ENCODE peak calls at places on chromosomes 2 and 18, in seven cellular contexts. Y is AG04450; D is astrocyte; V is AML-193; I is NCI-H1694; H is lower leg skin; Z is activated CD8-positive, alpha-beta T cell treated with anti-CD3 and anti-CD28 coated beads for 36 hours. B is an unnamed sample.

GRCh38 chr2:26246818-26247217 is 2.1 kb downstream of the HADHB start:
- DNase-seq in Z (peak), D (peak), Y (peak), V (peak), I (no peak), H (no peak), B (no peak)

GRCh38 chr18:57146956-57147636 is at the start of gene BOD1L2:
- DNase-seq in D (no peak), I (no peak), Z (no peak), Y (no peak), V (no peak), H (no peak), B (no peak)

GRCh38 chr2:67085146-67085545 is 312.0 kb upstream of the ETAA1 start:
- DNase-seq in V (no peak), D (no peak), I (no peak), Y (no peak), H (no peak), Z (no peak), B (no peak)

GRCh38 chr18:45197526-45197970 is 417.7 kb upstream of the SLC14A2 start:
- DNase-seq in H (no peak), Y (peak), Z (peak), V (no peak), I (no peak), D (peak), B (no peak)

GRCh38 chr2:237723613-237724012 is 75.0 kb upstream of the RBM44 start:
- DNase-seq in Y (no peak), I (peak), V (no peak), H (no peak), D (peak), Z (peak), B (no peak)

GRCh38 chr18:53909668-53910067 is 314.8 kb downstream of the MBD2 start:
- DNase-seq in Y (no peak), V (peak), D (no peak), I (no peak), H (no peak), Z (peak), B (no peak)

GRCh38 chr2:187169108-187169713 is 278.8 kb downstream of the CALCRL start:
- DNase-seq in I (no peak), H (no peak), D (no peak), Y (no peak), Z (no peak), V (peak), B (no peak)

GRCh38 chr2:20930928-20931327 is 108.0 kb upstream of the LDAH start:
- DNase-seq in D (peak), I (no peak), H (no peak), Y (no peak), V (no peak), Z (no peak), B (no peak)

GRCh38 chr2:160210599-160211138 is 10.6 kb upstream of the ITGB6 start:
- DNase-seq in D (no peak), Y (no peak), Z (peak), H (peak), I (peak), V (peak), B (peak)

GRCh38 chr2:72140621-72140960 is 7.1 kb downstream of the CYP26B1 start:
- DNase-seq in Z (no peak), I (no peak), D (no peak), Y (no peak), H (no peak), V (no peak), B (no peak)